ENCODE peak calls at places on chromosomes 2 and 18, in four cellular contexts. One of them, this sample, is unnamed.

GRCh38 chr2:111208639-111209038 is 87.9 kb downstream of the BCL2L11 start:
- DNase-seq in iris pigment epithelial cell: no peak
- DNase-seq in putamen: no peak
- DNase-seq in anterior cingulate cortex: no peak
- DNase-seq in this sample: no peak

GRCh38 chr2:98295275-98295674 is 51.0 kb upstream of the CNGA3 start:
- DNase-seq in iris pigment epithelial cell: no peak
- DNase-seq in putamen: no peak
- DNase-seq in anterior cingulate cortex: no peak
- DNase-seq in this sample: no peak

GRCh38 chr2:126979604-126980003 is 80.9 kb downstream of the TEX51 start:
- DNase-seq in iris pigment epithelial cell: no peak
- DNase-seq in putamen: peak
- DNase-seq in anterior cingulate cortex: peak
- DNase-seq in this sample: no peak

GRCh38 chr2:190867182-190867581 is 13.4 kb upstream of the GLS start:
- DNase-seq in iris pigment epithelial cell: peak
- DNase-seq in putamen: no peak
- DNase-seq in anterior cingulate cortex: no peak
- DNase-seq in this sample: no peak

GRCh38 chr2:45771251-45771650 is 119.8 kb downstream of the PRKCE start:
- DNase-seq in iris pigment epithelial cell: peak
- DNase-seq in putamen: no peak
- DNase-seq in anterior cingulate cortex: no peak
- DNase-seq in this sample: no peak

GRCh38 chr18:45962866-45963265 is 4.3 kb downstream of the EPG5 start:
- DNase-seq in iris pigment epithelial cell: peak
- DNase-seq in putamen: no peak
- DNase-seq in anterior cingulate cortex: no peak
- DNase-seq in this sample: no peak

GRCh38 chr2:131493199-131494018 is 1.2 kb upstream of the MZT2A start:
- DNase-seq in iris pigment epithelial cell: peak
- DNase-seq in putamen: peak
- DNase-seq in anterior cingulate cortex: no peak
- DNase-seq in this sample: peak

GRCh38 chr2:171348056-171348455 is 85.7 kb downstream of the METTL8 start:
- DNase-seq in iris pigment epithelial cell: no peak
- DNase-seq in putamen: no peak
- DNase-seq in anterior cingulate cortex: no peak
- DNase-seq in this sample: no peak

GRCh38 chr2:143128681-143129580 is at the start of gene ARHGAP15:
- DNase-seq in iris pigment epithelial cell: no peak
- DNase-seq in putamen: peak
- DNase-seq in anterior cingulate cortex: no peak
- DNase-seq in this sample: no peak

GRCh38 chr2:95728878-95729511 is 137.2 kb downstream of the TRIM43 start:
- DNase-seq in iris pigment epithelial cell: peak
- DNase-seq in putamen: peak
- DNase-seq in anterior cingulate cortex: peak
- DNase-seq in this sample: peak

GRCh38 chr2:204680576-204680975 is 135.3 kb downstream of the PARD3B start:
- DNase-seq in iris pigment epithelial cell: peak
- DNase-seq in putamen: no peak
- DNase-seq in anterior cingulate cortex: no peak
- DNase-seq in this sample: no peak

GRCh38 chr2:191710411-191710900 is 32.5 kb downstream of the NABP1 start:
- DNase-seq in iris pigment epithelial cell: peak
- DNase-seq in putamen: no peak
- DNase-seq in anterior cingulate cortex: no peak
- DNase-seq in this sample: peak

GRCh38 chr18:79553154-79553553 is 126.4 kb upstream of the CTDP1 start:
- DNase-seq in iris pigment epithelial cell: no peak
- DNase-seq in putamen: no peak
- DNase-seq in anterior cingulate cortex: no peak
- DNase-seq in this sample: no peak

GRCh38 chr2:166417669-166418068 is 41.9 kb upstream of the SCN9A start:
- DNase-seq in iris pigment epithelial cell: peak
- DNase-seq in putamen: peak
- DNase-seq in anterior cingulate cortex: no peak
- DNase-seq in this sample: no peak

GRCh38 chr2:121211251-121211650 is 73.8 kb downstream of the TFCP2L1 start:
- DNase-seq in iris pigment epithelial cell: no peak
- DNase-seq in putamen: no peak
- DNase-seq in anterior cingulate cortex: no peak
- DNase-seq in this sample: no peak

This sample was measured in foreskin melanocyte.